ENCODE peak calls at places on chromosomes 2 and 18, in eight cellular contexts. One of them, this sample, is unnamed.

GRCh38 chr2:129437775-129438174 is 541.7 kb upstream of the RAB6C start:
- DNase-seq in astrocyte: no peak
- DNase-seq in psoas muscle: no peak
- DNase-seq in GM12865: no peak
- DNase-seq in RWPE2: no peak
- DNase-seq in left ventricle myocardium inferior: no peak
- DNase-seq in heart right ventricle: no peak
- DNase-seq in CD8-positive, alpha-beta T cell: no peak
- DNase-seq in this sample: no peak

GRCh38 chr2:96147593-96148201 is 2.5 kb upstream of the DUSP2 start:
- DNase-seq in astrocyte: no peak
- DNase-seq in psoas muscle: no peak
- DNase-seq in GM12865: peak; percentile 62
- DNase-seq in RWPE2: peak; percentile 37
- DNase-seq in left ventricle myocardium inferior: no peak
- DNase-seq in heart right ventricle: no peak
- DNase-seq in CD8-positive, alpha-beta T cell: no peak
- DNase-seq in this sample: no peak

GRCh38 chr2:64988420-64989125 is 626 bp upstream of the SLC1A4 start:
- DNase-seq in astrocyte: peak; percentile 92
- DNase-seq in psoas muscle: peak; percentile 78
- DNase-seq in GM12865: peak; percentile 94
- DNase-seq in RWPE2: peak; percentile 72
- DNase-seq in left ventricle myocardium inferior: peak; percentile 53
- DNase-seq in heart right ventricle: peak; percentile 68
- DNase-seq in CD8-positive, alpha-beta T cell: peak; percentile 51
- DNase-seq in this sample: peak; percentile 71

GRCh38 chr18:12315481-12315880 is 7.4 kb downstream of the TUBB6 start:
- DNase-seq in astrocyte: no peak
- DNase-seq in psoas muscle: no peak
- DNase-seq in GM12865: no peak
- DNase-seq in RWPE2: no peak
- DNase-seq in left ventricle myocardium inferior: no peak
- DNase-seq in heart right ventricle: no peak
- DNase-seq in CD8-positive, alpha-beta T cell: no peak
- DNase-seq in this sample: no peak

GRCh38 chr18:64191069-64191468 is 42.2 kb upstream of the LINC00305 start:
- DNase-seq in astrocyte: no peak
- DNase-seq in psoas muscle: no peak
- DNase-seq in GM12865: no peak
- DNase-seq in RWPE2: no peak
- DNase-seq in left ventricle myocardium inferior: no peak
- DNase-seq in heart right ventricle: no peak
- DNase-seq in CD8-positive, alpha-beta T cell: no peak
- DNase-seq in this sample: no peak

GRCh38 chr2:65749549-65749948 is 317.1 kb upstream of the SPRED2 start:
- DNase-seq in astrocyte: peak; percentile 72
- DNase-seq in psoas muscle: no peak
- DNase-seq in GM12865: no peak
- DNase-seq in RWPE2: no peak
- DNase-seq in left ventricle myocardium inferior: no peak
- DNase-seq in heart right ventricle: no peak
- DNase-seq in CD8-positive, alpha-beta T cell: no peak
- DNase-seq in this sample: peak; percentile 21

GRCh38 chr2:101103846-101104245 is 47.3 kb downstream of the TBC1D8 start:
- DNase-seq in astrocyte: no peak
- DNase-seq in psoas muscle: no peak
- DNase-seq in GM12865: no peak
- DNase-seq in RWPE2: no peak
- DNase-seq in left ventricle myocardium inferior: no peak
- DNase-seq in heart right ventricle: no peak
- DNase-seq in CD8-positive, alpha-beta T cell: no peak
- DNase-seq in this sample: no peak

GRCh38 chr18:31819106-31819924 is 58.6 kb upstream of the SLC25A52 start:
- DNase-seq in astrocyte: peak; percentile 14
- DNase-seq in psoas muscle: no peak
- DNase-seq in GM12865: peak; percentile 64
- DNase-seq in RWPE2: no peak
- DNase-seq in left ventricle myocardium inferior: no peak
- DNase-seq in heart right ventricle: no peak
- DNase-seq in CD8-positive, alpha-beta T cell: no peak
- DNase-seq in this sample: peak; percentile 68

GRCh38 chr18:63523660-63524059 is 18.5 kb upstream of the SERPINB12 start:
- DNase-seq in astrocyte: no peak
- DNase-seq in psoas muscle: no peak
- DNase-seq in GM12865: no peak
- DNase-seq in RWPE2: no peak
- DNase-seq in left ventricle myocardium inferior: no peak
- DNase-seq in heart right ventricle: no peak
- DNase-seq in CD8-positive, alpha-beta T cell: no peak
- DNase-seq in this sample: no peak

GRCh38 chr2:187819624-187820023 is 265.4 kb upstream of the TFPI start:
- DNase-seq in astrocyte: no peak
- DNase-seq in psoas muscle: no peak
- DNase-seq in GM12865: no peak
- DNase-seq in RWPE2: no peak
- DNase-seq in left ventricle myocardium inferior: no peak
- DNase-seq in heart right ventricle: no peak
- DNase-seq in CD8-positive, alpha-beta T cell: no peak
- DNase-seq in this sample: no peak

GRCh38 chr2:182186132-182186735 is 200.6 kb downstream of the PPP1R1C start:
- DNase-seq in astrocyte: no peak
- DNase-seq in psoas muscle: no peak
- DNase-seq in GM12865: peak; percentile 28
- DNase-seq in RWPE2: no peak
- DNase-seq in left ventricle myocardium inferior: no peak
- DNase-seq in heart right ventricle: no peak
- DNase-seq in CD8-positive, alpha-beta T cell: no peak
- DNase-seq in this sample: peak; percentile 7

GRCh38 chr2:159936471-159936870 is 125.9 kb downstream of the PLA2R1 start:
- DNase-seq in astrocyte: no peak
- DNase-seq in psoas muscle: no peak
- DNase-seq in GM12865: no peak
- DNase-seq in RWPE2: no peak
- DNase-seq in left ventricle myocardium inferior: no peak
- DNase-seq in heart right ventricle: no peak
- DNase-seq in CD8-positive, alpha-beta T cell: no peak
- DNase-seq in this sample: no peak

GRCh38 chr18:68694316-68694715 is 20.6 kb downstream of the TMX3 start:
- DNase-seq in astrocyte: no peak
- DNase-seq in psoas muscle: no peak
- DNase-seq in GM12865: no peak
- DNase-seq in RWPE2: no peak
- DNase-seq in left ventricle myocardium inferior: no peak
- DNase-seq in heart right ventricle: no peak
- DNase-seq in CD8-positive, alpha-beta T cell: no peak
- DNase-seq in this sample: no peak

DNA sequence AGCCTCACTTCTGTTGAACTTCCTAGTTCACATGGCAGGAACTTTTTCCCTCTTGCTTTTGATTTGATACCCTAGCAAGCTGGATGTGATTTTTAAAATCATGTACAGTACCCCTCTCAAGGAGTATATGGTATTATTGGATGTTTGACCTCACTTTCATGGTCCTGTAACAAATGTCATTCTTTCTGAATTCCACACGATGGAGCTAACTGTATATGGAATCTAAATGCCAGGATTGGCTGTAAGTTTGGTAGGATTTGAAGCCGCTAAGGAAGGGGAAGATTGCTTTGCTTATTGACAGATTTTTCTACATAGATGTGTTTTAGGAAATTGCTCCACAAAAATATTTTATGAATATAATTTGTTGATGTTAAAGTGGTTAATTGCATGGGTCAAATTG is 18.3 kb downstream of the MAIP1 start:
- DNase-seq in astrocyte: peak; percentile 41
- DNase-seq in psoas muscle: no peak
- DNase-seq in GM12865: no peak
- DNase-seq in RWPE2: no peak
- DNase-seq in left ventricle myocardium inferior: no peak
- DNase-seq in heart right ventricle: no peak
- DNase-seq in CD8-positive, alpha-beta T cell: no peak
- DNase-seq in this sample: peak; percentile 32
- TF ChIP-seq CTCF in astrocyte: peak; percentile 64
- TF ChIP-seq CTCF in psoas muscle: peak; percentile 53
- TF ChIP-seq CTCF in GM12865: peak; percentile 25
- TF ChIP-seq CTCF in RWPE2: peak; percentile 73
- TF ChIP-seq CTCF in left ventricle myocardium inferior: peak; percentile 61
- TF ChIP-seq CTCF in heart right ventricle: peak; percentile 21
- TF ChIP-seq CTCF in CD8-positive, alpha-beta T cell: no peak
- TF ChIP-seq CTCF in this sample: peak; percentile 46

DNA sequence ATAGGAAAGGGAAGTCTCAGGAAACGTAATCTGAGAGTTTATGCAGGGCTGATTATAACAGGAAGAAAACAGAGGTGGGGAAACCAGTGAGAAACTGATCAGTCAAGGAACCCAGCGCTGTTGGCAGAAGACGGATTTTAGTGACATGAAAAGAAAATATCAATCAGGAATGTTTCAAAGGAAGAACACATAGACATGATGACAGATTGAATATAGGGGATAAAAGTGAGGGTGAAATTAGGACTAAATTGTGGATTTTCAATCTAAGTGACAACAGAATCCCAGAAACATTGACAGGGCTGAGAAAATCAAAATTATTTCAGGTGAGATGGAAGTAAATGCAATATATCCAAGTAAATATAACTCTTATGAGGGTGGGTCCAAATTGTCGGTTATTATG is 199.8 kb upstream of the CCDC150 start:
- DNase-seq in astrocyte: no peak
- DNase-seq in psoas muscle: no peak
- DNase-seq in GM12865: no peak
- DNase-seq in RWPE2: no peak
- DNase-seq in left ventricle myocardium inferior: no peak
- DNase-seq in heart right ventricle: no peak
- DNase-seq in CD8-positive, alpha-beta T cell: no peak
- DNase-seq in this sample: no peak
- H3K4me3 ChIP-seq in astrocyte: no peak overlapping the region
- H3K4me3 ChIP-seq in psoas muscle: no peak overlapping the region
- H3K4me3 ChIP-seq in GM12865: no peak overlapping the region
- H3K4me3 ChIP-seq in RWPE2: no peak overlapping the region
- H3K4me3 ChIP-seq in left ventricle myocardium inferior: no peak overlapping the region
- H3K4me3 ChIP-seq in heart right ventricle: no peak overlapping the region
- H3K4me3 ChIP-seq in CD8-positive, alpha-beta T cell: no peak overlapping the region
- H3K4me3 ChIP-seq in this sample: no peak overlapping the region

DNA sequence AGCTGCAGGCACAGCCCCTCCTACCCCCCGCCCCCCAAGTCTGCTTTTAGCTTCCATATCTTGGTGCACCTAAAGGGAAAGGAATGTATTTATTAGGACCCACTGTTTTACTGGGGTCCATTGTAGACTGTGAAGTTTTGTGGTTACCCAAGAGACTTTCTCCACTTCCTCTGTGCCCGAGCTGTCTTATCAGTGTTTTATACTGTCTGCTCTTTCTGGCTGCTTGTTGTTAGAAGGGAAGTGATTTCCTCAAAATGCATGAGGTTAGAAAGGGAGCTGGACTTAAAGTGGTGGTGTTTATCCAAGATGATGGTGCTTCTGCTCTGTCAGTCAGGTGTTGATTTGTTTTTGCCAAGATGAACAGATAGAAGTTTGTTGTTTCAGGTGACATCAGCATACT is 85.1 kb downstream of the PTH2R start:
- DNase-seq in astrocyte: no peak
- DNase-seq in psoas muscle: no peak
- DNase-seq in GM12865: no peak
- DNase-seq in RWPE2: no peak
- DNase-seq in left ventricle myocardium inferior: no peak
- DNase-seq in heart right ventricle: no peak
- DNase-seq in CD8-positive, alpha-beta T cell: no peak
- DNase-seq in this sample: no peak
- TF ChIP-seq CTCF in astrocyte: no peak
- TF ChIP-seq CTCF in psoas muscle: no peak
- TF ChIP-seq CTCF in GM12865: no peak
- TF ChIP-seq CTCF in RWPE2: no peak
- TF ChIP-seq CTCF in left ventricle myocardium inferior: no peak
- TF ChIP-seq CTCF in heart right ventricle: no peak
- TF ChIP-seq CTCF in CD8-positive, alpha-beta T cell: no peak
- TF ChIP-seq CTCF in this sample: no peak

DNA sequence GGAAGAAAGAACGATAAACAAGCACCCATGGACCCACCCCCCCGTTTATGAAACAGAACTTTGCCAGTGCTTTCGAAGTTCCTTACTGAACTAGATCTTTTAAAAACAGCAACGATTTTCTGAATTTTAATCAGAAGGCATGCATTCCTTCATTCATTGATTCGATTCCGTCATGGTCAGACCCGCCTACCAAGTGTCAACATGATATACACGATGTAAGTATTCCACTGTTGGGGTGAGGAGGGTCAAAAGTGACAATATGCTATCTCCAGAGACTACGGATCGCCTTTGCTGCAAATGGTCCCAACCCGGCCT is 316 bp upstream of the FMNL2 start:
- DNase-seq in astrocyte: no peak
- DNase-seq in psoas muscle: no peak
- DNase-seq in GM12865: no peak
- DNase-seq in RWPE2: no peak
- DNase-seq in left ventricle myocardium inferior: no peak
- DNase-seq in heart right ventricle: no peak
- DNase-seq in CD8-positive, alpha-beta T cell: no peak
- DNase-seq in this sample: no peak
- H3K4me3 ChIP-seq in astrocyte: peak overlapping the region; percentile 68
- H3K4me3 ChIP-seq in psoas muscle: peak overlapping the region; percentile 97
- H3K4me3 ChIP-seq in GM12865: peak overlapping the region; percentile 95
- H3K4me3 ChIP-seq in RWPE2: peak overlapping the region; percentile 78
- H3K4me3 ChIP-seq in left ventricle myocardium inferior: peak overlapping the region; percentile 97
- H3K4me3 ChIP-seq in heart right ventricle: peak overlapping the region; percentile 98
- H3K4me3 ChIP-seq in CD8-positive, alpha-beta T cell: peak overlapping the region; percentile 50
- H3K4me3 ChIP-seq in this sample: peak overlapping the region; percentile 77